ENCODE peak calls at places on chromosomes 6 and 20, in ten cellular contexts. One of them, this sample, is unnamed. For H3K9me3, the result is how much of the 10 kb centered on the place peaks cover.

GRCh38 chr20:38181207-38181693 is 16.2 kb upstream of the TGM2 start:
- DNase-seq in neural progenitor cell: peak
- DNase-seq in OCI-LY7: no peak
- DNase-seq in left ventricle myocardium inferior: no peak
- DNase-seq in PC-9: peak
- DNase-seq in uterus: no peak
- DNase-seq in left lung: no peak
- DNase-seq in mesenchymal stem cell: no peak
- DNase-seq in psoas muscle: no peak
- DNase-seq in aorta: peak
- DNase-seq in this sample: no peak

GRCh38 chr20:33278700-33279099 is 4.3 kb upstream of the BPIFB1 start:
- DNase-seq in PC-9: no peak
- DNase-seq in left ventricle myocardium inferior: no peak
- DNase-seq in aorta: peak
- DNase-seq in neural progenitor cell: no peak
- DNase-seq in psoas muscle: no peak
- DNase-seq in uterus: no peak
- DNase-seq in OCI-LY7: no peak
- DNase-seq in left lung: no peak
- DNase-seq in mesenchymal stem cell: no peak
- DNase-seq in this sample: no peak

GRCh38 chr20:34390769-34391447 is 27.8 kb downstream of the ITCH start:
- DNase-seq in mesenchymal stem cell: peak
- DNase-seq in PC-9: peak
- DNase-seq in neural progenitor cell: no peak
- DNase-seq in aorta: peak
- DNase-seq in left ventricle myocardium inferior: no peak
- DNase-seq in uterus: peak
- DNase-seq in left lung: no peak
- DNase-seq in psoas muscle: peak
- DNase-seq in OCI-LY7: no peak
- DNase-seq in this sample: no peak

GRCh38 chr20:61589055-61589385 is 337.0 kb downstream of the CDH4 start:
- DNase-seq in left ventricle myocardium inferior: no peak
- DNase-seq in left lung: no peak
- DNase-seq in psoas muscle: no peak
- DNase-seq in uterus: no peak
- DNase-seq in aorta: no peak
- DNase-seq in PC-9: no peak
- DNase-seq in neural progenitor cell: no peak
- DNase-seq in mesenchymal stem cell: peak
- DNase-seq in OCI-LY7: no peak
- DNase-seq in this sample: no peak

GRCh38 chr20:57375652-57376230 is 15.5 kb upstream of the RBM38 start:
- DNase-seq in uterus: no peak
- DNase-seq in OCI-LY7: no peak
- DNase-seq in psoas muscle: no peak
- DNase-seq in PC-9: no peak
- DNase-seq in left lung: peak
- DNase-seq in mesenchymal stem cell: no peak
- DNase-seq in aorta: no peak
- DNase-seq in left ventricle myocardium inferior: no peak
- DNase-seq in neural progenitor cell: no peak
- DNase-seq in this sample: no peak

GRCh38 chr20:38173237-38174156 is 8.4 kb upstream of the TGM2 start:
- DNase-seq in psoas muscle: peak
- DNase-seq in left ventricle myocardium inferior: peak
- DNase-seq in left lung: no peak
- DNase-seq in aorta: peak
- DNase-seq in neural progenitor cell: peak
- DNase-seq in OCI-LY7: no peak
- DNase-seq in uterus: no peak
- DNase-seq in mesenchymal stem cell: peak
- DNase-seq in PC-9: peak
- DNase-seq in this sample: no peak

GRCh38 chr6:54860739-54861138 is 14.2 kb downstream of the FAM83B start:
- DNase-seq in PC-9: no peak
- DNase-seq in OCI-LY7: no peak
- DNase-seq in aorta: no peak
- DNase-seq in psoas muscle: no peak
- DNase-seq in uterus: no peak
- DNase-seq in neural progenitor cell: no peak
- DNase-seq in left ventricle myocardium inferior: no peak
- DNase-seq in left lung: no peak
- DNase-seq in mesenchymal stem cell: peak
- DNase-seq in this sample: no peak

GRCh38 chr6:166752097-166752496 is 125.0 kb upstream of the RPS6KA2 start:
- DNase-seq in uterus: no peak
- DNase-seq in psoas muscle: no peak
- DNase-seq in aorta: no peak
- DNase-seq in left lung: no peak
- DNase-seq in mesenchymal stem cell: no peak
- DNase-seq in OCI-LY7: no peak
- DNase-seq in left ventricle myocardium inferior: no peak
- DNase-seq in neural progenitor cell: no peak
- DNase-seq in PC-9: no peak
- DNase-seq in this sample: no peak

GRCh38 chr6:71028236-71028876 is 71.5 kb upstream of the B3GAT2 start:
- DNase-seq in neural progenitor cell: no peak
- DNase-seq in left lung: no peak
- DNase-seq in mesenchymal stem cell: no peak
- DNase-seq in PC-9: no peak
- DNase-seq in left ventricle myocardium inferior: no peak
- DNase-seq in OCI-LY7: no peak
- DNase-seq in psoas muscle: no peak
- DNase-seq in uterus: no peak
- DNase-seq in aorta: no peak
- DNase-seq in this sample: no peak

GRCh38 chr6:47180633-47181032 is 129.1 kb downstream of the TNFRSF21 start:
- DNase-seq in aorta: no peak
- DNase-seq in neural progenitor cell: no peak
- DNase-seq in left ventricle myocardium inferior: no peak
- DNase-seq in left lung: no peak
- DNase-seq in psoas muscle: no peak
- DNase-seq in mesenchymal stem cell: peak
- DNase-seq in uterus: no peak
- DNase-seq in PC-9: peak
- DNase-seq in OCI-LY7: no peak
- DNase-seq in this sample: no peak

GRCh38 chr6:16239798-16240123 is 1.4 kb downstream of the GMPR start:
- DNase-seq in uterus: no peak
- DNase-seq in PC-9: no peak
- DNase-seq in aorta: no peak
- DNase-seq in mesenchymal stem cell: peak
- DNase-seq in left lung: no peak
- DNase-seq in OCI-LY7: no peak
- DNase-seq in psoas muscle: no peak
- DNase-seq in neural progenitor cell: peak
- DNase-seq in left ventricle myocardium inferior: no peak
- DNase-seq in this sample: no peak
- H3K4me3 ChIP-seq in uterus: peak
- H3K4me3 ChIP-seq in PC-9: peak
- H3K4me3 ChIP-seq in aorta: no peak
- H3K4me3 ChIP-seq in mesenchymal stem cell: peak
- H3K4me3 ChIP-seq in left lung: no peak
- H3K4me3 ChIP-seq in OCI-LY7: no peak
- H3K4me3 ChIP-seq in psoas muscle: peak
- H3K4me3 ChIP-seq in neural progenitor cell: no peak
- H3K4me3 ChIP-seq in left ventricle myocardium inferior: peak
- H3K4me3 ChIP-seq in this sample: no peak

GRCh38 chr6:145018027-145018426 is 717.3 kb downstream of the EPM2A start:
- DNase-seq in mesenchymal stem cell: no peak
- DNase-seq in PC-9: no peak
- DNase-seq in left ventricle myocardium inferior: no peak
- DNase-seq in left lung: no peak
- DNase-seq in OCI-LY7: no peak
- DNase-seq in psoas muscle: no peak
- DNase-seq in aorta: no peak
- DNase-seq in uterus: no peak
- DNase-seq in neural progenitor cell: no peak
- DNase-seq in this sample: no peak

GRCh38 chr6:145020114-145020513 is 715.2 kb downstream of the EPM2A start:
- DNase-seq in OCI-LY7: no peak
- DNase-seq in psoas muscle: no peak
- DNase-seq in uterus: no peak
- DNase-seq in neural progenitor cell: no peak
- DNase-seq in aorta: no peak
- DNase-seq in PC-9: no peak
- DNase-seq in left lung: no peak
- DNase-seq in left ventricle myocardium inferior: no peak
- DNase-seq in mesenchymal stem cell: no peak
- DNase-seq in this sample: no peak

GRCh38 chr6:145017516-145017915 is 717.8 kb downstream of the EPM2A start:
- DNase-seq in neural progenitor cell: no peak
- DNase-seq in left lung: no peak
- DNase-seq in left ventricle myocardium inferior: no peak
- DNase-seq in psoas muscle: no peak
- DNase-seq in aorta: no peak
- DNase-seq in PC-9: no peak
- DNase-seq in OCI-LY7: no peak
- DNase-seq in mesenchymal stem cell: no peak
- DNase-seq in uterus: no peak
- DNase-seq in this sample: no peak

GRCh38 chr6:145015739-145016558 is 719.4 kb downstream of the EPM2A start:
- DNase-seq in OCI-LY7: no peak
- DNase-seq in left ventricle myocardium inferior: no peak
- DNase-seq in left lung: no peak
- DNase-seq in neural progenitor cell: no peak
- DNase-seq in aorta: no peak
- DNase-seq in PC-9: peak
- DNase-seq in uterus: no peak
- DNase-seq in psoas muscle: no peak
- DNase-seq in mesenchymal stem cell: peak
- DNase-seq in this sample: no peak

DNA sequence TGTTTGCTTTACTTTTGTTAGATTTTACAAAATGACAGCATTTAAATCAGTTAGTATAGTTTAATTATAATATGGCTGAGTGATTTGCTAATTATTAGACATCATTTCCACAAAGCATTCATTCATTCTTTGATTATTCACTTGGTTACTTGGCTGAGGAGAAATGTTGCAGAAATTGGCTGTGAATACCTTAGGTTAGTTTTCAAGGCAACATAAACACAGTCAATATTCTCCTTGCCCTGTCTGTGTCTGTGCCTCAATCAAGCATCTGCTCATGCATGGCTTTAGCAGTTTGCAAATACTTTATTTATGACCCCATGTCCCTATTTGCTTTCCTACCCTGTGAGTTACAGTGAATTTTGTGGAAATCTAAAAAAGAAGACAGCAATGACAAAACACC is 718.3 kb downstream of the EPM2A start:
- DNase-seq in OCI-LY7: no peak
- DNase-seq in mesenchymal stem cell: no peak
- DNase-seq in psoas muscle: no peak
- DNase-seq in neural progenitor cell: no peak
- DNase-seq in left lung: no peak
- DNase-seq in PC-9: no peak
- DNase-seq in aorta: no peak
- DNase-seq in left ventricle myocardium inferior: no peak
- DNase-seq in uterus: no peak
- DNase-seq in this sample: no peak
- H3K27ac ChIP-seq in OCI-LY7: no peak
- H3K27ac ChIP-seq in mesenchymal stem cell: no peak
- H3K27ac ChIP-seq in psoas muscle: no peak
- H3K27ac ChIP-seq in neural progenitor cell: no peak
- H3K27ac ChIP-seq in left lung: no peak
- H3K27ac ChIP-seq in PC-9: no peak
- H3K27ac ChIP-seq in aorta: no peak
- H3K27ac ChIP-seq in left ventricle myocardium inferior: no peak
- H3K27ac ChIP-seq in uterus: no peak
- H3K27ac ChIP-seq in this sample: no peak

GRCh38 chr20:16236589-16237241 is 336.5 kb downstream of the KIF16B start:
- DNase-seq in PC-9: no peak
- DNase-seq in left lung: no peak
- DNase-seq in OCI-LY7: no peak
- DNase-seq in psoas muscle: no peak
- DNase-seq in mesenchymal stem cell: no peak
- DNase-seq in uterus: no peak
- DNase-seq in aorta: no peak
- DNase-seq in left ventricle myocardium inferior: no peak
- DNase-seq in neural progenitor cell: peak
- DNase-seq in this sample: no peak

GRCh38 chr20:16245879-16246278 is 327.4 kb downstream of the KIF16B start:
- DNase-seq in neural progenitor cell: no peak
- DNase-seq in aorta: no peak
- DNase-seq in left lung: no peak
- DNase-seq in OCI-LY7: no peak
- DNase-seq in mesenchymal stem cell: no peak
- DNase-seq in left ventricle myocardium inferior: no peak
- DNase-seq in psoas muscle: no peak
- DNase-seq in uterus: no peak
- DNase-seq in PC-9: no peak
- DNase-seq in this sample: no peak

GRCh38 chr20:16241911-16242310 is 331.3 kb downstream of the KIF16B start:
- DNase-seq in left ventricle myocardium inferior: no peak
- DNase-seq in neural progenitor cell: no peak
- DNase-seq in uterus: no peak
- DNase-seq in left lung: no peak
- DNase-seq in OCI-LY7: peak
- DNase-seq in mesenchymal stem cell: no peak
- DNase-seq in aorta: no peak
- DNase-seq in PC-9: no peak
- DNase-seq in psoas muscle: no peak
- DNase-seq in this sample: no peak

GRCh38 chr20:16243470-16243869 is 329.8 kb downstream of the KIF16B start:
- DNase-seq in neural progenitor cell: no peak
- DNase-seq in uterus: no peak
- DNase-seq in aorta: no peak
- DNase-seq in psoas muscle: no peak
- DNase-seq in left lung: no peak
- DNase-seq in OCI-LY7: peak
- DNase-seq in mesenchymal stem cell: no peak
- DNase-seq in PC-9: no peak
- DNase-seq in left ventricle myocardium inferior: no peak
- DNase-seq in this sample: no peak

GRCh38 chr20:16240355-16240754 is 332.9 kb downstream of the KIF16B start:
- DNase-seq in psoas muscle: no peak
- DNase-seq in aorta: no peak
- DNase-seq in left lung: no peak
- DNase-seq in OCI-LY7: no peak
- DNase-seq in left ventricle myocardium inferior: no peak
- DNase-seq in mesenchymal stem cell: no peak
- DNase-seq in PC-9: no peak
- DNase-seq in uterus: no peak
- DNase-seq in neural progenitor cell: no peak
- DNase-seq in this sample: no peak
- H3K9me3 ChIP-seq in psoas muscle: under half
- H3K9me3 ChIP-seq in aorta: under half
- H3K9me3 ChIP-seq in left lung: under half
- H3K9me3 ChIP-seq in OCI-LY7: under half
- H3K9me3 ChIP-seq in left ventricle myocardium inferior: under half
- H3K9me3 ChIP-seq in mesenchymal stem cell: under half
- H3K9me3 ChIP-seq in PC-9: under half
- H3K9me3 ChIP-seq in uterus: under half
- H3K9me3 ChIP-seq in neural progenitor cell: under half
- H3K9me3 ChIP-seq in this sample: under half

DNA sequence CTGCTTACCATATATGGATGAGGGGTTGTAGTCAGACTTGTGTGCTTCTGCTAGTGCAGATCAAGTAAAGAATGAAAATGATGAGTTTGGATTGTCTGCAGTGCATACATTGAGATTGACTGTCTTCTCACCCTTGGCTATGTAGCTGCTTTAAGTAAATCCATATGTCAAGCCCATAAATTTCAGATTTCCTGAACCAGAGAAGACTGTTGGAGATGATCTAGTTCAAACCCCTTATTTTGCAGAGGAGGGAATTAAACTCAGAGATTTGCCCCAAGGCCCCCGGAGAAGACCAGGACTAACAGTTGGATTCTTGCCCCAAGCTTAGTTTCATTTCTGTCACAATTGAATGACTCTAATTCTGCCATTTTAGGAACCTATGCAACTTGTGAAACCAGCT is 67.2 kb downstream of the PKIB start:
- DNase-seq in mesenchymal stem cell: no peak
- DNase-seq in psoas muscle: no peak
- DNase-seq in PC-9: no peak
- DNase-seq in left ventricle myocardium inferior: no peak
- DNase-seq in left lung: no peak
- DNase-seq in uterus: no peak
- DNase-seq in OCI-LY7: no peak
- DNase-seq in neural progenitor cell: no peak
- DNase-seq in aorta: no peak
- DNase-seq in this sample: no peak
- H3K4me3 ChIP-seq in mesenchymal stem cell: no peak
- H3K4me3 ChIP-seq in psoas muscle: no peak
- H3K4me3 ChIP-seq in PC-9: no peak
- H3K4me3 ChIP-seq in left ventricle myocardium inferior: no peak
- H3K4me3 ChIP-seq in left lung: no peak
- H3K4me3 ChIP-seq in uterus: no peak
- H3K4me3 ChIP-seq in OCI-LY7: no peak
- H3K4me3 ChIP-seq in neural progenitor cell: no peak
- H3K4me3 ChIP-seq in aorta: no peak
- H3K4me3 ChIP-seq in this sample: no peak